ENCODE peak calls at places on chromosomes 1 and 21, in eight cellular contexts. D, F, G, X, Z, P, M and U are unnamed samples.
A peak's percentile ranks its signal among the peaks of the same experiment; 100 is the strongest.

GRCh38 chr1:37288900-37289299 is 185.5 kb upstream of the ZC3H12A start:
- ATAC-seq in D (no peak), F (no peak), G (no peak), X (no peak), Z (no peak), P (no peak), M (no peak), U (no peak)

GRCh38 chr1:232968965-232969364 is 18.6 kb downstream of the NTPCR start:
- ATAC-seq in D (peak; percentile 83), F (peak; percentile 52), G (no peak), X (no peak), Z (peak; percentile 69), P (no peak), M (no peak), U (peak; percentile 51)

GRCh38 chr21:46366091-46366490 is 42.1 kb downstream of the PCNT start:
- ATAC-seq in D (no peak), F (no peak), G (no peak), X (no peak), Z (no peak), P (no peak), M (no peak), U (no peak)

GRCh38 chr1:229199892-229200291 is 71.0 kb upstream of the RAB4A start:
- ATAC-seq in D (peak; percentile 57), F (peak; percentile 79), G (no peak), X (no peak), Z (no peak), P (no peak), M (no peak), U (no peak)

GRCh38 chr1:203818399-203818798 is 23.0 kb downstream of the ZBED6 start:
- ATAC-seq in D (no peak), F (no peak), G (no peak), X (no peak), Z (no peak), P (no peak), M (no peak), U (no peak)

GRCh38 chr1:64884261-64885040 is 81.9 kb downstream of the JAK1 start:
- ATAC-seq in D (no peak), F (no peak), G (no peak), X (no peak), Z (no peak), P (no peak), M (no peak), U (no peak)

GRCh38 chr1:81032973-81033425 is 767.7 kb upstream of the ADGRL2 start:
- ATAC-seq in D (no peak), F (no peak), G (no peak), X (no peak), Z (no peak), P (no peak), M (no peak), U (no peak)

GRCh38 chr1:67880056-67880601 is 46.9 kb upstream of the GNG12 start:
- ATAC-seq in D (peak; percentile 58), F (no peak), G (peak; percentile 90), X (peak; percentile 78), Z (no peak), P (peak; percentile 68), M (no peak), U (no peak)

GRCh38 chr1:165536016-165536415 is 7.8 kb upstream of the LRRC52 start:
- ATAC-seq in D (no peak), F (no peak), G (no peak), X (no peak), Z (no peak), P (no peak), M (no peak), U (no peak)

GRCh38 chr21:45379171-45379900 is 25.6 kb upstream of the COL18A1 start:
- ATAC-seq in D (no peak), F (no peak), G (no peak), X (no peak), Z (no peak), P (no peak), M (no peak), U (no peak)

GRCh38 chr1:36306210-36306901 is at the start of gene SH3D21:
- ATAC-seq in D (peak; percentile 38), F (peak; percentile 74), G (peak; percentile 84), X (peak; percentile 46), Z (peak; percentile 85), P (peak; percentile 58), M (peak; percentile 88), U (peak; percentile 49)

GRCh38 chr1:2342384-2343022 is 48.9 kb downstream of the MORN1 start:
- ATAC-seq in D (no peak), F (no peak), G (no peak), X (no peak), Z (no peak), P (no peak), M (no peak), U (no peak)

GRCh38 chr1:3588395-3588794 is 22.9 kb downstream of the MEGF6 start:
- ATAC-seq in D (no peak), F (no peak), G (peak; percentile 33), X (no peak), Z (no peak), P (no peak), M (no peak), U (no peak)

GRCh38 chr1:164720329-164721036 is 161.5 kb downstream of the PBX1 start:
- ATAC-seq in D (peak; percentile 35), F (peak; percentile 48), G (no peak), X (no peak), Z (no peak), P (no peak), M (no peak), U (no peak)

GRCh38 chr1:34657266-34657665 is 97.6 kb upstream of the GJB5 start:
- ATAC-seq in D (no peak), F (no peak), G (no peak), X (no peak), Z (no peak), P (no peak), M (no peak), U (no peak)

GRCh38 chr1:117629625-117630422 is 24.0 kb downstream of the TENT5C start:
- ATAC-seq in D (no peak), F (peak; percentile 70), G (no peak), X (no peak), Z (peak; percentile 63), P (peak; percentile 27), M (no peak), U (no peak)

GRCh38 chr1:23562138-23562819 is 3.0 kb upstream of the ID3 start:
- ATAC-seq in D (peak; percentile 89), F (peak; percentile 78), G (peak; percentile 73), X (peak; percentile 76), Z (peak; percentile 91), P (peak; percentile 78), M (peak; percentile 79), U (peak; percentile 90)
- TF ChIP-seq POLR2A in D (peak; percentile 90), F (peak; percentile 47), G (no peak), X (peak; percentile 81), Z (no peak), P (peak; percentile 44), M (peak; percentile 24), U (peak; percentile 45)

GRCh38 chr1:84300991-84301758 is at the start of gene SAMD13:
- ATAC-seq in D (peak; percentile 69), F (peak; percentile 33), G (no peak), X (no peak), Z (no peak), P (peak; percentile 60), M (no peak), U (no peak)

GRCh38 chr1:84300501-84300900 is 1.0 kb upstream of the SAMD13 start:
- ATAC-seq in D (no peak), F (no peak), G (no peak), X (no peak), Z (no peak), P (no peak), M (no peak), U (no peak)

GRCh38 chr1:84303154-84303830 is 1.8 kb downstream of the SAMD13 start:
- ATAC-seq in D (no peak), F (no peak), G (no peak), X (peak; percentile 4), Z (no peak), P (no peak), M (no peak), U (no peak)

GRCh38 chr1:84299536-84300260 is 1.8 kb upstream of the SAMD13 start:
- ATAC-seq in D (no peak), F (no peak), G (no peak), X (no peak), Z (no peak), P (no peak), M (no peak), U (no peak)

DNA sequence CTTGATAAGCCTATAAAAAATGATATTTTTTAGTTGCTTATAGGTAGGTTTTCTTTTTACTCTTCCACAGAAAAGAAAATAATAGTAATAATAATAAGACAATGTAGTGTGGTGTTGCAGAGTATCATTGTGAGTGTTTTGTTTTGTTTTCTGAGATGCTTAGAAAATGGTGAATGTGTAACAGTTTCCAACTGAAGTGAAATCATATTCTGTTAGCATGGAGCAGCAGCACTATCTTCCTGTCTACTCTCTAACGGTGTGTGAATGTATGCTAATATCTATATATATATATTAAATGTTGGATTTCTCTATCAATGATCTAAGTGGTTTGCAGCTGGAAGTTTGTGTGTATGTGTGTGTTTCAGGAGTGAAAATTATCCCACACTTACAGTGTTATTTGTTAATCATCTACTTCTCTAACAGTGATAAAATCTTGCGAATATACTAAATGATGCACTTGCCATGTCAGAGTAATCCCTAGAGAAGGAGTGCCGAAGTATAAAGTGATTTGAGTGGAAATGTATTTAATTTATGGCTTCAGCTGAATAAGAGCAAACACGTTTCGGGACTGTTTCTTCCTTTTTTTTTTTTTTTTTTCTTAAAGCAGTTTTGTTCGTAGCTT is 362 bp downstream of the SAMD13 start:
- ATAC-seq in D (no peak), F (no peak), G (no peak), X (no peak), Z (no peak), P (no peak), M (no peak), U (no peak)
- TF ChIP-seq POLR2A in D (no peak), F (no peak), G (no peak), X (no peak), Z (no peak), P (no peak), M (no peak), U (no peak)

DNA sequence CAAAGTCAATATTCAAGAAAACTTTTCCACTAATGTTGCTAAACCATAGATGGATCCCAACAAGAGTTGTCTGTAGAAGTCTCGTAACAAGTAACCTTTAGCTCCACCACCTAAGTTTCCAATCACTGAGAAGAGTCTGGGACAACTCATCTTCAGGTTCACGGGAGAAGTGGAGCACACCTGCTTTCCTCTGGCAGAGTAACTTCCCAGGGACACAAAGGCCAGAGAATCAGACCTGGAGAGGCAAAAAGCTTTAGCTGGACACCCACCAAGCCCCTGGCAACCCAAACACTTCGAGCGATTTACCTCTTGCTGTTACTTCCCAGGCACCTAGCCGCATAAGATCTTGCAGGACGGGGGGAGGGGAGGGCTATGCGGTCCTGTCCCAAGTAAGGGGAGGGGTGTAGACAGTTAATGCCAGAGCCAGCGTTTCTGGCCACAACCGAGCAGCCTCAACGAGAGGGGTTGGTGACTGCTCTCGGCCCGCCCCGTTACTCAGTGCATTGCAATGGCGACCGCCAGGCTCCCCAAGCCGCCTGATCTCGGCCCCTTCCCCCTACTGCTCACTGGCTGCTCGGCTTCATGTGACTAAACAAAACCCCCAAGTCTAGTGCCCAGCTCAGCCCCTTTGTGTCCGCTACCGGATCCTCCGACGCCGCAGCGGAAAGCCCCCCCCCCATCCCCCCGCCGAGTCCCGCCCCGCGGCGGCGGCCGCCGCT is 709 bp downstream of the ZNF644 start:
- ATAC-seq in D (peak; percentile 51), F (peak; percentile 79), G (peak; percentile 90), X (peak; percentile 73), Z (peak; percentile 77), P (peak; percentile 49), M (peak; percentile 87), U (peak; percentile 57)
- TF ChIP-seq POLR2A in D (no peak), F (no peak), G (no peak), X (no peak), Z (no peak), P (no peak), M (peak; percentile 76), U (no peak)

GRCh38 chr1:41013812-41014211 is 7.7 kb downstream of the SLFNL1 start:
- ATAC-seq in D (peak; percentile 90), F (peak; percentile 47), G (no peak), X (no peak), Z (no peak), P (no peak), M (no peak), U (peak; percentile 71)
- TF ChIP-seq POLR2A in D (peak; percentile 30), F (no peak), G (no peak), X (no peak), Z (no peak), P (no peak), M (no peak), U (no peak)